ENCODE peak calls at places on chromosomes 6 and 20, in ten cellular contexts. V is tibial nerve; C is NCI-H2029; J is SK-N-SH; Y is AG08396; M is lower leg skin; G is T47D; W is effector memory CD8-positive, alpha-beta T cell; K is astrocyte of the spinal cord; P is NCI-H1105. U is an unnamed sample.

GRCh38 chr6:47836046-47836445 is 54.2 kb downstream of the OPN5 start:
- DNase-seq in J (no peak), W (no peak), M (no peak), Y (no peak), V (no peak), P (no peak), C (no peak), K (no peak), G (no peak), U (no peak)

GRCh38 chr6:42182101-42182500 is 8.9 kb downstream of the GUCA1A start:
- DNase-seq in J (no peak), C (no peak), W (no peak), M (no peak), V (no peak), Y (no peak), G (no peak), P (no peak), K (no peak), U (no peak)

GRCh38 chr6:7401103-7401502 is 11.5 kb downstream of the RIOK1 start:
- DNase-seq in C (no peak), J (no peak), K (no peak), W (no peak), Y (no peak), P (no peak), V (no peak), G (no peak), M (no peak), U (no peak)

GRCh38 chr6:82767037-82767436 is 298.6 kb downstream of the UBE3D start:
- DNase-seq in J (no peak), M (no peak), V (no peak), P (no peak), G (no peak), C (no peak), K (no peak), W (no peak), Y (no peak), U (no peak)

GRCh38 chr6:43310624-43311023 is 2.0 kb upstream of the CRIP3 start:
- DNase-seq in C (no peak), Y (no peak), J (no peak), P (no peak), W (no peak), M (no peak), V (no peak), G (no peak), K (no peak), U (no peak)

GRCh38 chr6:41676406-41676805 is 38.1 kb downstream of the MDFI start:
- DNase-seq in Y (no peak), K (no peak), P (no peak), M (no peak), G (no peak), V (no peak), J (no peak), W (no peak), C (no peak), U (no peak)

GRCh38 chr20:63590218-63591146 is 16.4 kb upstream of the HELZ2 start:
- DNase-seq in J (no peak), P (no peak), K (no peak), V (no peak), G (no peak), W (no peak), M (no peak), C (no peak), Y (no peak), U (no peak)

GRCh38 chr20:51154708-51155690 is 132.1 kb upstream of the KCNG1 start:
- DNase-seq in V (no peak), K (no peak), J (no peak), W (no peak), P (no peak), M (no peak), Y (no peak), C (no peak), G (no peak), U (no peak)

GRCh38 chr6:12548526-12548925 is 168.0 kb upstream of the PHACTR1 start:
- DNase-seq in G (no peak), M (no peak), K (peak; percentile 78), W (no peak), J (no peak), V (no peak), Y (peak; percentile 21), C (no peak), P (no peak), U (no peak)

GRCh38 chr20:48015136-48015925 is 230.1 kb upstream of the SULF2 start:
- DNase-seq in M (no peak), K (peak; percentile 32), P (no peak), V (no peak), J (no peak), G (no peak), C (no peak), Y (no peak), W (no peak), U (no peak)

GRCh38 chr20:49567421-49568256 is at the start of gene PTGIS:
- DNase-seq in G (no peak), C (no peak), M (no peak), P (no peak), K (no peak), W (no peak), J (peak; percentile 87), V (no peak), Y (peak; percentile 60), U (peak; percentile 57)